ENCODE peak calls at places on chromosomes 13 and 19, in nine cellular contexts. H is MV-4-11; P is nucleus accumbens; W is endothelial cell; N is memory B cell; Q is stimulated activated CD4-positive, alpha-beta T cell treated with anti-CD3 and anti-CD28 coated beads, Interleukin-1b, Interleukin-23, amount 100 ng/mL, for 24 hours; O is caudate nucleus; L is AG10803; M is DMS79 treated with DMSO at 0.1 percent for 48 hours. I is an unnamed sample.
A peak's percentile ranks its signal among the peaks of the same experiment; 100 is the strongest.

GRCh38 chr19:11684987-11685675 is 53.6 kb downstream of the ZNF823 start:
- DNase-seq in H (no peak), P (no peak), W (no peak), N (no peak), Q (no peak), O (no peak), L (no peak), M (no peak), I (no peak)

GRCh38 chr19:7512400-7512851 is 3.5 kb upstream of the ZNF358 start:
- DNase-seq in H (no peak), P (no peak), W (no peak), N (no peak), Q (no peak), O (no peak), L (no peak), M (no peak), I (no peak)

GRCh38 chr19:10863107-10863700 is 8.1 kb upstream of the CARM1 start:
- DNase-seq in H (peak; percentile 92), P (no peak), W (no peak), N (no peak), Q (no peak), O (no peak), L (peak; percentile 26), M (no peak), I (no peak)

GRCh38 chr19:46537136-46538097 is 41.8 kb upstream of the PNMA8B start:
- DNase-seq in H (peak; percentile 28), P (peak; percentile 35), W (peak; percentile 77), N (peak; percentile 65), Q (peak; percentile 48), O (peak; percentile 37), L (peak; percentile 36), M (no peak), I (peak; percentile 72)

GRCh38 chr13:36158606-36159005 is 27.4 kb upstream of the DCLK1 start:
- DNase-seq in H (no peak), P (no peak), W (no peak), N (no peak), Q (no peak), O (no peak), L (no peak), M (no peak), I (no peak)

GRCh38 chr19:6091771-6092291 is 18.5 kb downstream of the RFX2 start:
- DNase-seq in H (no peak), P (peak; percentile 21), W (no peak), N (no peak), Q (no peak), O (no peak), L (peak; percentile 56), M (no peak), I (no peak)

GRCh38 chr19:43901395-43902390 is 33.4 kb downstream of the ZNF45 start:
- DNase-seq in H (peak; percentile 89), P (peak; percentile 73), W (peak; percentile 65), N (peak; percentile 56), Q (peak; percentile 60), O (no peak), L (peak; percentile 86), M (peak; percentile 61), I (no peak)

GRCh38 chr19:22199171-22199570 is 2.4 kb upstream of the ZNF676 start:
- DNase-seq in H (no peak), P (no peak), W (no peak), N (no peak), Q (no peak), O (no peak), L (no peak), M (no peak), I (no peak)

GRCh38 chr19:48258350-48258749 is 2.6 kb upstream of the CARD8 start:
- DNase-seq in H (peak; percentile 72), P (no peak), W (no peak), N (no peak), Q (no peak), O (no peak), L (no peak), M (no peak), I (no peak)

GRCh38 chr13:107799001-107799400 is 416.3 kb downstream of the LIG4 start:
- DNase-seq in H (no peak), P (no peak), W (no peak), N (no peak), Q (no peak), O (no peak), L (peak; percentile 20), M (no peak), I (no peak)

GRCh38 chr19:55116232-55117062 is 990 bp downstream of the PPP1R12C start:
- DNase-seq in H (peak; percentile 82), P (peak; percentile 62), W (no peak), N (no peak), Q (peak; percentile 51), O (peak; percentile 67), L (peak; percentile 65), M (peak; percentile 29), I (no peak)

GRCh38 chr13:61110804-61111203 is 304.8 kb downstream of the PCDH20 start:
- DNase-seq in H (no peak), P (no peak), W (no peak), N (no peak), Q (no peak), O (no peak), L (no peak), M (no peak), I (no peak)

GRCh38 chr19:33703438-33703750 is 81.6 kb downstream of the CHST8 start:
- DNase-seq in H (no peak), P (no peak), W (no peak), N (no peak), Q (no peak), O (no peak), L (no peak), M (no peak), I (no peak)

GRCh38 chr19:32097620-32098019 is 247.8 kb upstream of the ZNF507 start:
- DNase-seq in H (no peak), P (no peak), W (no peak), N (no peak), Q (no peak), O (no peak), L (no peak), M (peak; percentile 31), I (no peak)

GRCh38 chr19:54114340-54114826 is 1.1 kb downstream of the TFPT start:
- DNase-seq in H (peak; percentile 79), P (no peak), W (peak; percentile 45), N (no peak), Q (no peak), O (peak; percentile 20), L (peak; percentile 35), M (peak; percentile 10), I (no peak)

GRCh38 chr19:50818859-50819472 is 4.6 kb downstream of the KLK1 start:
- DNase-seq in H (no peak), P (no peak), W (no peak), N (no peak), Q (no peak), O (no peak), L (no peak), M (no peak), I (no peak)

I was measured in mesenteric fat pad.